ENCODE peak calls at places on chromosomes 7 and 10, in ten cellular contexts. X is PC-9, F is iPS DF 6.9, J is heart left ventricle, L is adrenal gland, A is upper lobe of right lung, Z is dorsolateral prefrontal cortex, D is heart right ventricle, C is RWPE1, Y is caudate nucleus. K is an unnamed sample.

GRCh38 chr10:22259280-22259679 is 41.5 kb upstream of the EBLN1 start:
- DNase-seq in X (no peak), F (no peak), J (no peak), L (no peak), A (no peak), Z (no peak), D (no peak), C (no peak), Y (no peak), K (no peak)

GRCh38 chr10:123640016-123640535 is 26.1 kb upstream of the GPR26 start:
- DNase-seq in X (no peak), F (no peak), J (no peak), L (no peak), A (no peak), Z (no peak), D (no peak), C (peak), Y (no peak), K (no peak)

GRCh38 chr10:122786269-122786668 is 59.4 kb downstream of the CUZD1 start:
- DNase-seq in X (no peak), F (peak), J (no peak), L (no peak), A (no peak), Z (no peak), D (no peak), C (peak), Y (no peak), K (no peak)

GRCh38 chr7:32036557-32036956 is 33.6 kb downstream of the PDE1C start:
- DNase-seq in X (no peak), F (no peak), J (no peak), L (no peak), A (no peak), Z (no peak), D (no peak), C (no peak), Y (no peak), K (no peak)

GRCh38 chr7:8146156-8146555 is 115.8 kb downstream of the ICA1 start:
- DNase-seq in X (no peak), F (no peak), J (no peak), L (no peak), A (no peak), Z (no peak), D (no peak), C (no peak), Y (no peak), K (no peak)

GRCh38 chr10:125333769-125334168 is 173.4 kb upstream of the CTBP2 start:
- DNase-seq in X (no peak), F (no peak), J (no peak), L (no peak), A (no peak), Z (no peak), D (no peak), C (no peak), Y (no peak), K (no peak)

GRCh38 chr7:155865830-155866545 is 53.7 kb upstream of the SHH start:
- DNase-seq in X (no peak), F (no peak), J (peak), L (peak), A (no peak), Z (no peak), D (no peak), C (no peak), Y (no peak), K (no peak)

GRCh38 chr7:45236666-45237065 is 79.1 kb downstream of the RAMP3 start:
- DNase-seq in X (no peak), F (no peak), J (no peak), L (no peak), A (no peak), Z (no peak), D (no peak), C (no peak), Y (no peak), K (no peak)

GRCh38 chr7:68371985-68372384 is 1226.3 kb upstream of the AUTS2 start:
- DNase-seq in X (no peak), F (no peak), J (no peak), L (no peak), A (no peak), Z (no peak), D (no peak), C (no peak), Y (no peak), K (no peak)

GRCh38 chr10:71771821-71772617 is 1.3 kb downstream of the VSIR start:
- DNase-seq in X (peak), F (no peak), J (peak), L (peak), A (no peak), Z (no peak), D (peak), C (peak), Y (no peak), K (no peak)

GRCh38 chr7:36986429-36987362 is 262.4 kb upstream of the AOAH start:
- DNase-seq in X (peak), F (peak), J (peak), L (peak), A (peak), Z (peak), D (peak), C (peak), Y (peak), K (no peak)

GRCh38 chr7:51224811-51225581 is 91.6 kb downstream of the COBL start:
- DNase-seq in X (peak), F (no peak), J (no peak), L (no peak), A (peak), Z (no peak), D (no peak), C (peak), Y (no peak), K (no peak)

GRCh38 chr10:28295346-28295745 is 7.5 kb downstream of the MPP7 start:
- DNase-seq in X (no peak), F (no peak), J (no peak), L (no peak), A (no peak), Z (no peak), D (no peak), C (no peak), Y (no peak), K (no peak)
- H3K27ac ChIP-seq in X (no peak), F (no peak), J (no peak), L (no peak), A (no peak), Z (no peak), D (no peak), C (no peak), Y (no peak), K (no peak)

DNA sequence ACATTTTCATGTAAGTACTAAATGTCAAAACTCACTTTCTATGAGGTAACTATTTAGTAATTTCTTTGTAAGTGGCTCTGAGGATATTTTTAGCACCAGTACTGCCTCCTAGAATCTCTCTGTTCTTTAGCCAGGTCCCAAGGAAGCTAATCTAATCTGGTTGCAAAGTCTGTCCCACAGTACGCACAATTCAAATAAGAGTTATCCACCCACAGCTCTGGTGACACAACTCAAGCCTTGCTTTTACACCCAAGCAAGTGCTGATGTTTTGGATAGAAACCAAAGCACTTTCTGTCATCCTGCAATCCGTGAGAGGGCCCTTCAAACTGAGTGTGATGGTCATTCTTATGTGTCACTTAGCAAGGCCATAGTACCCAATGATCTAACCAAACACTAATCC is 14.5 kb downstream of the GIMAP5 start:
- DNase-seq in X (no peak), F (no peak), J (no peak), L (no peak), A (no peak), Z (no peak), D (no peak), C (no peak), Y (no peak), K (no peak)
- H3K27ac ChIP-seq in X (no peak), F (no peak), J (peak), L (no peak), A (no peak), Z (no peak), D (peak), C (no peak), Y (no peak), K (no peak)

GRCh38 chr10:16944961-16945360 is 127.7 kb upstream of the RSU1 start:
- DNase-seq in X (no peak), F (no peak), J (no peak), L (no peak), A (no peak), Z (no peak), D (no peak), C (no peak), Y (no peak), K (no peak)
- H3K27ac ChIP-seq in X (no peak), F (no peak), J (peak), L (no peak), A (no peak), Z (no peak), D (no peak), C (no peak), Y (no peak), K (no peak)

DNA sequence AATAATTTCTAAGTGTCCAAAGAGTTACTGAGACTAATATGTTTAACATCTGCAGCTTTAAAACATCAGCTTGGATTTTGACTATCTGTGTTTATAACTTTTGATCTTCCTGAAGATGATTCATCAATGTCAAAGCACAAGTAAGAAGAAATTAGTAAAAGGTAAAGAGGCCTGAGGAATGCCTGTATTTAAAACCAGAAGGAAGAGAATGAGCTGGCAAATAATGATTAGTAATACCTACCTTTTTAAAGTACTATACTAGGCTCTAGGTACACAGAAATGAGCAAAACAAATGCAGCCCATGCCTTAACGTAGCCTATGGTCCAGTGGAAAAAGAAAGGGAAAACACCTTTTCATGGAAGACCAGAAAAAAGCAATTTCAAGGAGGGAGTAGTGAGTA is 158.0 kb downstream of the KCND2 start:
- DNase-seq in X (no peak), F (no peak), J (no peak), L (no peak), A (no peak), Z (no peak), D (no peak), C (no peak), Y (no peak), K (no peak)
- H3K27ac ChIP-seq in X (no peak), F (no peak), J (no peak), L (no peak), A (no peak), Z (no peak), D (no peak), C (no peak), Y (no peak), K (no peak)

DNA sequence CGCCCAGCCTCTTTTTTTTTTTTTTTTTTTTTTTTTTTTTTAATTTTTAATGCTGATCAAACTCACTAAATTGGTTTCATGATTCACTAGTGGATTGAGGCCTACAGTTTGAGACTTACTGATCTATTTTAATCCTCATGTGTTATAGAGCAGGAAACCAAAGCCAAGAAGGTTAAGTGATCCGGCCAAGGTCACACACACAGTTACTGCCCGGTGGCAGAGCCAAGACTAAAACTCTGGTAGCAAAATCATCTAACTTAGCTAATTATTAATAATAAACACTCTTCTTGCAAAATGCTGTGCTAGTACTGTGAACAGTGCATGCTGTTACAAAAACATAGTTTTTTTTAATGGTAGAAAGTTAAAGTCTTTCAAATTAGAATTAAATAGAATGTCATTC is 188.3 kb upstream of the NFE2L3 start:
- DNase-seq in X (no peak), F (no peak), J (no peak), L (no peak), A (no peak), Z (no peak), D (no peak), C (no peak), Y (no peak), K (no peak)
- H3K27ac ChIP-seq in X (no peak), F (no peak), J (no peak), L (no peak), A (no peak), Z (no peak), D (no peak), C (no peak), Y (no peak), K (no peak)

GRCh38 chr7:13016633-13017324 is 329.3 kb downstream of the ARL4A start:
- DNase-seq in X (no peak), F (no peak), J (no peak), L (no peak), A (peak), Z (no peak), D (no peak), C (peak), Y (no peak), K (no peak)
- H3K27ac ChIP-seq in X (peak), F (no peak), J (no peak), L (no peak), A (no peak), Z (peak), D (no peak), C (peak), Y (peak), K (peak)

DNA sequence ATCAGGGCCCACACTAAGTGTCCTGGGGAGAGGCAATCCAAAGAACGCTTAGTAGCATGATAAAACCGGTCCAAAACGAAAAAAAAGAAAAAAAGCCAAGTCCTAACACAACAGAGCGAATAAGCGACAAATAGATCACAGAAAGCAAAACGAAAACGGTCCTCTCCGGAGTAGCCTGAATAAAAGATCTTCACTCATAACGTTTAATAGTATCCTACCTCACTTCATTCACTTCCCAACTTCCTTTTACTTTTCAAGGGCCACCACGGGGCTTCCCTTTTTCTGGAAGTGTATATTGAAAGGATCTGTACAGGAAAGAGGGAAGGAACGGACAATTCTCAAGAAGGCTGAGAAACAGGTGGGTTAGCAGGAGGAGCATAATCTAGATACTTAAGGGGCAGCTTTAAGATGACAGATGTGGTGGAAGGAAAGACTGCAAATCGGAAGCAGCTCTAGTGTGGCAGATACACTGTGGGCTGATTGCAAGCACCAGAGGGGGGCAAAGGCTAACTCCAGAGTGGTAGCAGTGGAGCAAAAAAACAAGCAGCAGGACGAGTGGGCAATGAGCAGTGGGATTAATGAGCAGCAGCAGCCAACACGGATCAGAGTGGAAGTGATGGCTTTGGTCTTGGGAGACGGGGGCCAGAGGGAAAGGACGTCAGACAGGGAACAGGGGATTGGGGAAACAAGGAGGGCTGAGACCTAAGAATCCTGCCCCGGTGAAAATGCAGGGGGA is 881 bp downstream of the CNOT4 start:
- DNase-seq in X (no peak), F (no peak), J (no peak), L (peak), A (no peak), Z (no peak), D (no peak), C (peak), Y (peak), K (no peak)
- H3K27ac ChIP-seq in X (peak), F (no peak), J (peak), L (peak), A (peak), Z (peak), D (peak), C (peak), Y (peak), K (peak)

DNA sequence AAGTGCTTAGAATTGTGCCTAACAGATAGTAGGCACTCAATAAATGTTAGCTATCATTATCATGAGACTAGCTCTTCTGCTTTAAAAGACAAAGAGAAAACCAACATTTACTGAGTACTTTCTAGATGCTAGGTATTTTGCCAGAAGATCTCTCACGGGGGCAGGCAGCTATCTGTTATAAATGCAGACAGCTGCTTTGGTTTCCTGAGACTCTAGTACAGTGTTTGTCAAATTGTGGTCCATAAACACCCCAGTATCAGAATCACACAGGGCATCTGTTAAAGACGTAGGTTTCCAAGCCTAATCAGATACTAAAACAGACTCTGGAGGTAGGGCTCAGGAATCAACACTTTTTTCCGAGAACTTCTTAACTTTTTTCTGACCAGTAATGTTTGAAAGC is 13.9 kb downstream of the FAM133B start:
- DNase-seq in X (no peak), F (no peak), J (no peak), L (no peak), A (no peak), Z (no peak), D (no peak), C (no peak), Y (no peak), K (no peak)
- H3K27ac ChIP-seq in X (no peak), F (no peak), J (no peak), L (no peak), A (no peak), Z (no peak), D (no peak), C (no peak), Y (no peak), K (no peak)

DNA sequence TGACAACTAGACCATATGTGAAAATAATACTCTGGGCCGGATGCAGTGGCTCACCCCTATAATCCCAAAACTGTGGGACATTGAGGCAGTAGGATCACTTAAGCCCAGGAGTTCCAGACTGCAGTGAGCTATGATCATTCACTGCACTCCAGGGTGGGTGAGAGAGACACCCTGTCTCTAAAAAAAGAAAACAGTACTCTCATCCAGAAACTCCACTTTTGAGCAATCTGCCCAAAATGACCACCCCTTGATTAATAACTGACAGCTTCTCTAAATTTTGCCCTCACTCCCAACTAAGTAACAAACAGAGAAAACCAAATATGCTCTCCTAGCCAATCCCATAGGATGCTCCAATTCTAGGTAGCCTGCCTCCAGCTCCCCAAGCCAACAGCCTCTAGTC is 62.5 kb upstream of the AKR1E2 start:
- DNase-seq in X (no peak), F (no peak), J (no peak), L (no peak), A (no peak), Z (no peak), D (no peak), C (no peak), Y (no peak), K (no peak)
- H3K27ac ChIP-seq in X (no peak), F (no peak), J (no peak), L (no peak), A (no peak), Z (no peak), D (no peak), C (no peak), Y (no peak), K (peak)

K was measured in RWPE2.